ENCODE peak calls at places on chromosomes 4 and X, in four cellular contexts. One of them, this sample, is unnamed.

GRCh38 chr4:56255820-56256219 is 131.5 kb downstream of the AASDH start:
- DNase-seq in GM03348: no peak
- DNase-seq in sigmoid colon: no peak
- DNase-seq in fibroblast of lung: peak
- DNase-seq in this sample: no peak

GRCh38 chrX:45135616-45136015 is 65.1 kb downstream of the DIPK2B start:
- DNase-seq in GM03348: no peak
- DNase-seq in sigmoid colon: no peak
- DNase-seq in fibroblast of lung: no peak
- DNase-seq in this sample: no peak

GRCh38 chrX:16511776-16512400 is 138.1 kb upstream of the S100G start:
- DNase-seq in GM03348: no peak
- DNase-seq in sigmoid colon: no peak
- DNase-seq in fibroblast of lung: peak
- DNase-seq in this sample: peak

GRCh38 chrX:150873616-150874015 is 24.9 kb downstream of the CD99L2 start:
- DNase-seq in GM03348: peak
- DNase-seq in sigmoid colon: peak
- DNase-seq in fibroblast of lung: peak
- DNase-seq in this sample: peak

GRCh38 chr4:88179261-88179660 is 20.8 kb upstream of the ABCG2 start:
- DNase-seq in GM03348: no peak
- DNase-seq in sigmoid colon: no peak
- DNase-seq in fibroblast of lung: no peak
- DNase-seq in this sample: no peak

GRCh38 chr4:145878501-145879435 is 59.9 kb downstream of the ZNF827 start:
- DNase-seq in GM03348: no peak
- DNase-seq in sigmoid colon: no peak
- DNase-seq in fibroblast of lung: peak
- DNase-seq in this sample: peak

GRCh38 chrX:78029663-78030062 is 60.2 kb upstream of the PGAM4 start:
- DNase-seq in GM03348: peak
- DNase-seq in sigmoid colon: no peak
- DNase-seq in fibroblast of lung: peak
- DNase-seq in this sample: peak

GRCh38 chr4:124262211-124263179 is 450.0 kb downstream of the ANKRD50 start:
- DNase-seq in GM03348: peak
- DNase-seq in sigmoid colon: peak
- DNase-seq in fibroblast of lung: peak
- DNase-seq in this sample: peak

GRCh38 chr4:40832175-40832574 is 82.4 kb downstream of the NSUN7 start:
- DNase-seq in GM03348: no peak
- DNase-seq in sigmoid colon: no peak
- DNase-seq in fibroblast of lung: no peak
- DNase-seq in this sample: no peak

GRCh38 chr4:145183023-145183422 is 2.6 kb upstream of the OTUD4 start:
- DNase-seq in GM03348: no peak
- DNase-seq in sigmoid colon: no peak
- DNase-seq in fibroblast of lung: no peak
- DNase-seq in this sample: no peak

GRCh38 chrX:11589573-11590110 is 76.1 kb downstream of the ARHGAP6 start:
- DNase-seq in GM03348: no peak
- DNase-seq in sigmoid colon: no peak
- DNase-seq in fibroblast of lung: no peak
- DNase-seq in this sample: no peak

GRCh38 chr4:82429728-82430192 is 502 bp downstream of the HNRNPDL start:
- DNase-seq in GM03348: no peak
- DNase-seq in sigmoid colon: peak
- DNase-seq in fibroblast of lung: peak
- DNase-seq in this sample: no peak

This sample was measured in astrocyte of the hippocampus.